ENCODE peak calls at places on chromosomes 12 and 14, in ten cellular contexts. S is epithelial cell of esophagus; R is cardiac muscle cell; P is natural killer cell; F is MCF 10A; H is anterior cingulate cortex; Q is fibroblast of mammary gland; I is AG10803; T is stimulated activated CD4-positive, alpha-beta T cell treated with anti-CD3 and anti-CD28 coated beads, TNF-alpha, amount 100 ng/mL, for 48 hours; G is COR-L47. X is an unnamed sample.

GRCh38 chr14:90368946-90369721 is 27.7 kb upstream of the CALM1 start:
- DNase-seq in S (peak), R (no peak), P (no peak), F (peak), H (peak), Q (peak), I (peak), T (no peak), G (peak), X (no peak)

GRCh38 chr12:75779891-75780501 is 251.6 kb downstream of the PHLDA1 start:
- DNase-seq in S (no peak), R (peak), P (no peak), F (no peak), H (no peak), Q (no peak), I (no peak), T (no peak), G (no peak), X (no peak)

GRCh38 chr14:51651388-51652167 is at the start of gene FRMD6:
- DNase-seq in S (peak), R (peak), P (peak), F (peak), H (peak), Q (peak), I (peak), T (peak), G (peak), X (peak)

GRCh38 chr12:94180558-94181296 is 32.4 kb downstream of the PLXNC1 start:
- DNase-seq in S (peak), R (no peak), P (peak), F (no peak), H (no peak), Q (no peak), I (no peak), T (no peak), G (no peak), X (no peak)

GRCh38 chr14:102078344-102078743 is 8.5 kb downstream of the HSP90AA1 start:
- DNase-seq in S (no peak), R (no peak), P (no peak), F (no peak), H (no peak), Q (no peak), I (no peak), T (no peak), G (no peak), X (no peak)

GRCh38 chr14:77139540-77140342 is 1.9 kb downstream of the ZDHHC22 start:
- DNase-seq in S (peak), R (peak), P (no peak), F (peak), H (no peak), Q (peak), I (no peak), T (peak), G (peak), X (no peak)

GRCh38 chr12:627863-628805 is 35.1 kb downstream of the NINJ2 start:
- DNase-seq in S (peak), R (no peak), P (no peak), F (no peak), H (no peak), Q (no peak), I (no peak), T (no peak), G (no peak), X (no peak)

GRCh38 chr12:11731455-11731854 is 82.0 kb downstream of the ETV6 start:
- DNase-seq in S (peak), R (no peak), P (no peak), F (peak), H (no peak), Q (no peak), I (peak), T (no peak), G (no peak), X (no peak)

GRCh38 chr12:55072093-55072492 is 52.3 kb downstream of the NEUROD4 start:
- DNase-seq in S (peak), R (peak), P (peak), F (peak), H (peak), Q (peak), I (peak), T (peak), G (no peak), X (no peak)

GRCh38 chr12:120257041-120257821 is 8.3 kb downstream of the PXN start:
- DNase-seq in S (peak), R (no peak), P (no peak), F (peak), H (peak), Q (peak), I (peak), T (no peak), G (peak), X (peak)

GRCh38 chr14:32028599-32028998 is 48.5 kb upstream of the ARHGAP5 start:
- DNase-seq in S (peak), R (no peak), P (no peak), F (peak), H (no peak), Q (peak), I (peak), T (no peak), G (no peak), X (no peak)

GRCh38 chr14:32366256-32366655 is 37.2 kb downstream of the AKAP6 start:
- DNase-seq in S (no peak), R (peak), P (no peak), F (no peak), H (peak), Q (peak), I (peak), T (no peak), G (peak), X (peak)

GRCh38 chr12:14111230-14111865 is 129.9 kb upstream of the GRIN2B start:
- DNase-seq in S (peak), R (peak), P (no peak), F (peak), H (no peak), Q (no peak), I (no peak), T (no peak), G (peak), X (no peak)

GRCh38 chr12:90010089-90010488 is 301.5 kb upstream of the ATP2B1 start:
- DNase-seq in S (no peak), R (no peak), P (no peak), F (peak), H (no peak), Q (no peak), I (no peak), T (no peak), G (peak), X (peak)

GRCh38 chr14:54698501-54698900 is 131.6 kb downstream of the SAMD4A start:
- DNase-seq in S (no peak), R (peak), P (no peak), F (no peak), H (no peak), Q (no peak), I (no peak), T (no peak), G (no peak), X (no peak)

GRCh38 chr12:126114420-126114819 is 1049.2 kb downstream of the AACS start:
- DNase-seq in S (no peak), R (no peak), P (no peak), F (no peak), H (no peak), Q (no peak), I (no peak), T (no peak), G (no peak), X (no peak)